ENCODE peak calls at places on chromosome 2, in five cellular contexts. O is GM23248, Q is HCT116, J is MM.1S, V is Karpas-422. E is an unnamed sample. For H3K9me2, the result is how much of the 10 kb centered on the place peaks cover.

GRCh38 chr2:3222636-3223035 is 155.0 kb downstream of the EIPR1 start:
- DNase-seq in Q (no peak), V (no peak), O (no peak), J (no peak), E (no peak)

GRCh38 chr2:5668682-5669267 is 23.4 kb upstream of the SOX11 start:
- DNase-seq in Q (no peak), O (no peak), J (no peak), V (no peak), E (no peak)

GRCh38 chr2:132849118-132849517 is 179.1 kb upstream of the LYPD1 start:
- DNase-seq in Q (no peak), J (no peak), V (no peak), O (peak), E (peak)

GRCh38 chr2:238936162-238937052 is 88.5 kb downstream of the TWIST2 start:
- DNase-seq in V (no peak), O (no peak), Q (no peak), J (no peak), E (no peak)

GRCh38 chr2:74735009-74735408 is 81.0 kb downstream of the SEMA4F start:
- DNase-seq in V (no peak), O (peak), Q (no peak), J (no peak), E (peak)

GRCh38 chr2:174971868-174972781 is 33.1 kb downstream of the CHN1 start:
- DNase-seq in J (no peak), V (no peak), Q (peak), O (peak), E (peak)

GRCh38 chr2:61775956-61776570 is 77.8 kb downstream of the FAM161A start:
- DNase-seq in Q (no peak), J (peak), O (no peak), V (peak), E (no peak)

GRCh38 chr2:159454185-159454584 is 162.2 kb downstream of the BAZ2B start:
- DNase-seq in Q (no peak), O (peak), J (no peak), V (no peak), E (peak)

GRCh38 chr2:65043001-65043400 is 13.2 kb upstream of the CEP68 start:
- DNase-seq in Q (no peak), J (no peak), V (no peak), O (no peak), E (no peak)

GRCh38 chr2:118089015-118089800 is 937 bp downstream of the INSIG2 start:
- DNase-seq in O (peak), V (no peak), J (peak), Q (no peak), E (peak)

GRCh38 chr2:96538487-96539214 is 2.1 kb downstream of the ARID5A start:
- DNase-seq in Q (no peak), V (no peak), O (peak), J (peak), E (no peak)

GRCh38 chr2:3712841-3713503 is 9.6 kb downstream of the DCDC2C start:
- DNase-seq in Q (no peak), J (no peak), V (no peak), O (peak), E (no peak)

GRCh38 chr2:5867045-5867444 is 174.9 kb downstream of the SOX11 start:
- DNase-seq in V (no peak), O (no peak), Q (no peak), J (no peak), E (no peak)

GRCh38 chr2:121066526-121066925 is 218.5 kb downstream of the TFCP2L1 start:
- DNase-seq in O (no peak), Q (no peak), V (no peak), J (no peak), E (no peak)

GRCh38 chr2:152354069-152354755 is 19.2 kb downstream of the FMNL2 start:
- DNase-seq in V (peak), Q (no peak), J (peak), O (peak), E (no peak)

GRCh38 chr2:46351388-46352141 is 54.4 kb downstream of the EPAS1 start:
- DNase-seq in Q (no peak), O (no peak), V (no peak), J (no peak), E (no peak)

GRCh38 chr2:120786559-120786960 is 50.9 kb downstream of the GLI2 start:
- DNase-seq in V (no peak), O (no peak), Q (no peak), J (no peak), E (no peak)

GRCh38 chr2:98551316-98551715 is 57.0 kb downstream of the COA5 start:
- DNase-seq in O (no peak), Q (no peak), V (no peak), J (no peak), E (no peak)

GRCh38 chr2:24827321-24828261 is 34.4 kb downstream of the CENPO start:
- DNase-seq in J (peak), Q (peak), V (peak), O (peak), E (peak)

GRCh38 chr2:159637988-159638501 is 21.7 kb upstream of the BAZ2B start:
- DNase-seq in Q (peak), O (peak), J (no peak), V (no peak), E (peak)

GRCh38 chr2:16336916-16337315 is 328.7 kb downstream of the CYRIA start:
- DNase-seq in Q (no peak), J (no peak), V (no peak), O (no peak), E (no peak)

GRCh38 chr2:112150447-112150846 is 12.3 kb downstream of the FBLN7 start:
- DNase-seq in Q (no peak), J (no peak), O (peak), V (no peak), E (no peak)

GRCh38 chr2:235591921-235592320 is 98.1 kb downstream of the AGAP1 start:
- DNase-seq in J (no peak), Q (no peak), V (no peak), O (no peak), E (no peak)

GRCh38 chr2:147479363-147479762 is 365.5 kb upstream of the ACVR2A start:
- DNase-seq in O (no peak), Q (no peak), V (no peak), J (no peak), E (no peak)

GRCh38 chr2:152694161-152694661 is 23.1 kb downstream of the PRPF40A start:
- DNase-seq in V (no peak), J (peak), O (peak), Q (no peak), E (no peak)

GRCh38 chr2:188978291-188979081 is 4.3 kb downstream of the COL3A1 start:
- DNase-seq in Q (peak), V (no peak), O (peak), J (peak), E (peak)

GRCh38 chr2:105384861-105385260 is 14.0 kb downstream of the FHL2 start:
- DNase-seq in O (no peak), Q (no peak), J (peak), V (no peak), E (no peak)

GRCh38 chr2:177056540-177056939 is 156.1 kb upstream of the HNRNPA3 start:
- DNase-seq in V (no peak), O (peak), Q (peak), J (no peak), E (no peak)

GRCh38 chr2:225534697-225535096 is 135.2 kb downstream of the NYAP2 start:
- DNase-seq in V (no peak), Q (no peak), J (no peak), O (peak), E (peak)

GRCh38 chr2:220504890-220505564 is 877.6 kb downstream of the SLC4A3 start:
- DNase-seq in Q (no peak), V (no peak), J (no peak), O (peak), E (peak)

GRCh38 chr2:71577209-71577608 is 123.8 kb downstream of the DYSF start:
- DNase-seq in J (no peak), V (no peak), O (no peak), Q (no peak), E (no peak)
- H3K9ac ChIP-seq in J (no peak), V (no peak), O (no peak), Q (no peak), E (no peak)

DNA sequence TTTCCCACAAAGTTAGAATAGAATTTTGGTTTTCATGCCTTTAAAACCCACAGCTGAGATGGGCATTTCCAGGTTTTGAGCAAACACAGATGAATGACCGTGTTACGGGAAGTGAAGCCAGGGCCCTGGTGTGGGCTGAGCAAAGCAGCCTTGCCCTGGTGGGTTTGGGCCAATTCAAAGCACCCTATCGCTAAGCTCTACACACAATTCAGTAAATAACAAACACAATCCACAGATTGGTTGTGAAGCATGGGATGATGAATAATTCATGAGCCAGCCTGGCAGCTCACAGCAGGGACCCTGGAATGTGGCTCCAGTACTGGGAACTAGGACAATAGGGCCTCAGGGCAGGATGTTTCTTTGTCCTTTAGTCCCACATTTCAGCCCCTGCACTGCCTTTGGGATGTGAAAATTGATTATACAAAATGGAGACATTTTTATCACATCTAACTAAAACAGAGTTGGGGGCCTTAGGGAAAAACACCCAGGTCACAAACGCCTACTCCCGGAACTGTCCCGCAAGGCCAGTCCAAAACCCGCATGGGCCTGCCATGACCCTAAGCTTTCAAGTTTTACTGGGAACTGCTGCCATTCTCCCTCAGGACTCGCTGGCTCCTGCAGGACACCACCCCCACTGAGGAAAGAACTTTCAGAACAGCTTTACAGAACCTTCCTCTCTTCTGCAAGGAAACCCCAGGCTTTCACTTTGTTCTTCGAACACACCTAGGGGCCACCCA is 320.2 kb upstream of the HS6ST1 start:
- DNase-seq in O (peak), Q (no peak), V (no peak), J (no peak), E (no peak)
- H3K9me2 ChIP-seq in O (under half), Q (under half), V (under half), J (under half), E (under half)

GRCh38 chr2:213152065-213152794 is 818 bp upstream of the IKZF2 start:
- DNase-seq in V (peak), J (peak), Q (peak), O (peak), E (peak)

GRCh38 chr2:213150315-213150951 is 979 bp downstream of the IKZF2 start:
- DNase-seq in O (peak), Q (no peak), V (no peak), J (no peak), E (peak)

GRCh38 chr2:213149949-213150314 is 1.5 kb downstream of the IKZF2 start:
- DNase-seq in O (peak), J (no peak), Q (no peak), V (no peak), E (peak)

GRCh38 chr2:213151437-213152064 is at the start of gene IKZF2:
- DNase-seq in O (peak), V (peak), J (peak), Q (peak), E (peak)

DNA sequence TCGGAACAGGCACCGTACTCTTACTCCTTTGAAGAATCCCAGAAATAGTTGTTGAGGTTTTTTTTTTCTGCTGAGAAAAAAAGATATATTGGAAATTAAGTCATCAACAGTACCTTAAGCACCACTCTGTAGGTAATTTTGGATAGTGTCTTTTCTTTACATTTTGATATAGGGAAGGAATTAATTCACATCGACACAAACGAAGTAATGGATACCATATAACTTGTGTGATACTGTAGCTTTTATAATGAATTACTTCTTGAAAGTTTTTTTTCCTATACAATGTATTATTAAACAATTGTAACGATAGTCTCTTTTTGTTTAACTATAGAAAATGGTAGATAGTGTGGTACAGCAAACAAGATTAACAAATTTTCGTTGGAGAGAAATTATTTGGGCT is 1.5 kb upstream of the IKZF2 start:
- DNase-seq in J (no peak), O (no peak), V (no peak), Q (no peak), E (no peak)
- H3K9ac ChIP-seq in J (no peak), O (peak), V (no peak), Q (no peak), E (peak)

GRCh38 chr2:128639693-128640092 is 321.0 kb upstream of the HS6ST1 start:
- DNase-seq in V (peak), Q (no peak), J (no peak), O (peak), E (no peak)

GRCh38 chr2:128637481-128638155 is 318.9 kb upstream of the HS6ST1 start:
- DNase-seq in Q (no peak), O (peak), V (no peak), J (no peak), E (no peak)

GRCh38 chr2:128636802-128637147 is 318.1 kb upstream of the HS6ST1 start:
- DNase-seq in O (no peak), V (no peak), J (no peak), Q (no peak), E (no peak)

GRCh38 chr2:128640166-128640846 is 321.6 kb upstream of the HS6ST1 start:
- DNase-seq in V (no peak), O (peak), J (no peak), Q (no peak), E (no peak)

GRCh38 chr2:128638311-128638710 is 319.6 kb upstream of the HS6ST1 start:
- DNase-seq in Q (no peak), O (no peak), V (no peak), J (no peak), E (no peak)
- H3K9me2 ChIP-seq in Q (under half), O (under half), V (under half), J (under half), E (under half)

DNA sequence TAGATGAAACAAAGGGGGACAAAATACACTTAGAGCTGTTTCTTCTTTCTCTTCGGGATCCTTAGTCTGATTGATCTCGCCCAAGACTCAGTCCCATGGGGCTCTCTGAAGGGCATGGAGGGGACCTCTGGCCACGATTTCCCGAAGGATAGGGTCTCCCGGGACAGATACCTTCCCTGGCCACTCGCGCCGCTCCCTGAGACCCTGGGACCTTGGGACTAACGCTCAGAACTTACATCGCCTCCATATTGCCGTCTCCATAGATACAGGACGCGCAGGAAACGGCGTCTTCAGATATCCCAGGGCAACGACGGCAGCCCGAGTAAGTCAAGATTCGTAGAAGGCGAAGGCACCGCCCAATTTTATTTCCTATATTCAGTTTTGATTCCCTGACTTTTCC is at the start of gene CFAP65:
- DNase-seq in O (peak), J (no peak), V (no peak), Q (peak), E (peak)
- H3K9ac ChIP-seq in O (no peak), J (no peak), V (no peak), Q (no peak), E (peak)

GRCh38 chr2:7989823-7990222 is 692.0 kb upstream of the ID2 start:
- DNase-seq in Q (no peak), J (no peak), O (no peak), V (no peak), E (no peak)
- H3K9me2 ChIP-seq in Q (under half), J (under half), O (under half), V (under half), E (under half)

E was measured in PC-3.